ENCODE peak calls at places on chromosome 7, in nine cellular contexts. M is kidney; Q is MCF 10A; I is activated naive CD8-positive, alpha-beta T cell treated with anti-CD3 and anti-CD28 coated beads, Interleukin-2, amount 50 U/mL, for 24 hours; Z is left ventricle myocardium superior; B is astrocyte of the spinal cord; H is mucosa of gallbladder; Y is stimulated activated naive CD8-positive, alpha-beta T cell treated with anti-CD3 and anti-CD28 coated beads, Interleukin-15, Interleukin-2, amounts not matched to agents 100 U/mL and 50 U/mL, for 24 hours; R is epithelial cell of esophagus. K is an unnamed sample.
A peak's percentile ranks its signal among the peaks of the same experiment; 100 is the strongest.

GRCh38 chr7:48045205-48045765 is 9.9 kb downstream of the C7orf57 start:
- DNase-seq in M (peak; percentile 54), Q (no peak), I (no peak), Z (no peak), B (no peak), H (no peak), Y (no peak), R (no peak), K (no peak)

GRCh38 chr7:99122762-99123161 is 21.1 kb downstream of the SMURF1 start:
- DNase-seq in M (no peak), Q (no peak), I (no peak), Z (no peak), B (no peak), H (no peak), Y (no peak), R (no peak), K (no peak)

GRCh38 chr7:115635367-115635766 is 395.2 kb downstream of the TFEC start:
- DNase-seq in M (no peak), Q (no peak), I (no peak), Z (no peak), B (no peak), H (no peak), Y (no peak), R (peak; percentile 51), K (peak; percentile 47)

GRCh38 chr7:130369110-130369711 is 11.1 kb upstream of the CPA1 start:
- DNase-seq in M (no peak), Q (peak; percentile 36), I (no peak), Z (no peak), B (no peak), H (no peak), Y (no peak), R (peak; percentile 39), K (peak; percentile 47)

GRCh38 chr7:94041529-94041928 is 37.4 kb upstream of the BET1 start:
- DNase-seq in M (no peak), Q (peak; percentile 47), I (no peak), Z (no peak), B (peak; percentile 54), H (no peak), Y (no peak), R (peak; percentile 37), K (peak; percentile 46)

GRCh38 chr7:798921-799470 is 33.3 kb upstream of the SUN1 start:
- DNase-seq in M (peak; percentile 49), Q (no peak), I (no peak), Z (no peak), B (no peak), H (no peak), Y (no peak), R (no peak), K (no peak)

GRCh38 chr7:94584113-94584512 is 71.8 kb downstream of the SGCE start:
- DNase-seq in M (no peak), Q (peak; percentile 57), I (no peak), Z (no peak), B (peak; percentile 24), H (peak; percentile 66), Y (no peak), R (no peak), K (peak; percentile 20)

GRCh38 chr7:99292127-99292526 is 19.5 kb downstream of the MYH16 start:
- DNase-seq in M (no peak), Q (no peak), I (no peak), Z (no peak), B (no peak), H (no peak), Y (no peak), R (no peak), K (no peak)

GRCh38 chr7:6446977-6447588 is 671 bp downstream of the DAGLB start:
- DNase-seq in M (peak; percentile 84), Q (peak; percentile 96), I (peak; percentile 48), Z (peak; percentile 71), B (peak; percentile 79), H (peak; percentile 70), Y (peak; percentile 46), R (peak; percentile 95), K (peak; percentile 91)

GRCh38 chr7:154385214-154385613 is 333.0 kb downstream of the DPP6 start:
- DNase-seq in M (no peak), Q (no peak), I (no peak), Z (no peak), B (no peak), H (no peak), Y (no peak), R (no peak), K (no peak)

GRCh38 chr7:27727058-27727457 is 12.9 kb upstream of the TAX1BP1 start:
- DNase-seq in M (no peak), Q (no peak), I (no peak), Z (no peak), B (no peak), H (no peak), Y (no peak), R (no peak), K (no peak)

GRCh38 chr7:98878365-98879197 is at the start of gene TRRAP:
- DNase-seq in M (peak; percentile 91), Q (peak; percentile 64), I (peak; percentile 81), Z (peak; percentile 88), B (peak; percentile 70), H (peak; percentile 69), Y (peak; percentile 83), R (peak; percentile 71), K (peak; percentile 23)

GRCh38 chr7:106064836-106065559 is 47.1 kb downstream of the SYPL1 start:
- DNase-seq in M (peak; percentile 94), Q (peak; percentile 99), I (no peak), Z (peak; percentile 86), B (peak; percentile 93), H (peak; percentile 90), Y (no peak), R (peak; percentile 99), K (peak; percentile 100)

GRCh38 chr7:26346611-26347200 is 55.0 kb downstream of the SNX10 start:
- DNase-seq in M (peak; percentile 92), Q (peak; percentile 80), I (no peak), Z (no peak), B (no peak), H (no peak), Y (no peak), R (peak; percentile 97), K (peak; percentile 96)

GRCh38 chr7:27885652-27886051 is 145.7 kb downstream of the TAX1BP1 start:
- DNase-seq in M (no peak), Q (no peak), I (no peak), Z (no peak), B (no peak), H (no peak), Y (no peak), R (no peak), K (no peak)

GRCh38 chr7:144936314-144936713 is 100.5 kb upstream of the TPK1 start:
- DNase-seq in M (no peak), Q (peak; percentile 31), I (no peak), Z (no peak), B (no peak), H (no peak), Y (no peak), R (peak; percentile 14), K (no peak)

GRCh38 chr7:120806669-120807068 is 51.3 kb downstream of the TSPAN12 start:
- DNase-seq in M (no peak), Q (no peak), I (no peak), Z (no peak), B (peak; percentile 25), H (no peak), Y (no peak), R (peak; percentile 66), K (peak; percentile 48)

GRCh38 chr7:7771452-7771851 is 53.0 kb upstream of the RPA3 start:
- DNase-seq in M (no peak), Q (no peak), I (no peak), Z (no peak), B (no peak), H (no peak), Y (no peak), R (no peak), K (no peak)

GRCh38 chr7:33191326-33191725 is 62.0 kb downstream of the BBS9 start:
- DNase-seq in M (no peak), Q (peak; percentile 35), I (no peak), Z (no peak), B (no peak), H (no peak), Y (no peak), R (peak; percentile 11), K (peak; percentile 7)

GRCh38 chr7:23093546-23093945 is 12.0 kb upstream of the KLHL7 start:
- DNase-seq in M (no peak), Q (peak; percentile 21), I (no peak), Z (no peak), B (peak; percentile 43), H (no peak), Y (no peak), R (peak; percentile 74), K (peak; percentile 84)

GRCh38 chr7:2478800-2479199 is 2.6 kb upstream of the GRIFIN start:
- DNase-seq in M (peak; percentile 75), Q (no peak), I (no peak), Z (peak; percentile 53), B (no peak), H (no peak), Y (no peak), R (no peak), K (no peak)

GRCh38 chr7:108380527-108380926 is 75.7 kb downstream of the NRCAM start:
- DNase-seq in M (no peak), Q (no peak), I (no peak), Z (no peak), B (no peak), H (no peak), Y (no peak), R (peak; percentile 20), K (peak; percentile 39)

GRCh38 chr7:157355784-157356511 is 19.1 kb downstream of the DNAJB6 start:
- DNase-seq in M (no peak), Q (peak; percentile 44), I (no peak), Z (peak; percentile 59), B (peak; percentile 24), H (no peak), Y (no peak), R (peak; percentile 93), K (peak; percentile 84)

GRCh38 chr7:147406521-147407115 is 1183.9 kb upstream of the C7orf33 start:
- DNase-seq in M (no peak), Q (no peak), I (no peak), Z (no peak), B (peak; percentile 5), H (no peak), Y (no peak), R (no peak), K (no peak)

GRCh38 chr7:17986826-17987225 is 40.8 kb downstream of the PRPS1L1 start:
- DNase-seq in M (no peak), Q (peak; percentile 49), I (no peak), Z (no peak), B (peak; percentile 79), H (no peak), Y (no peak), R (peak; percentile 46), K (peak; percentile 74)

GRCh38 chr7:75920431-75921161 is 5.6 kb downstream of the POR start:
- DNase-seq in M (peak; percentile 15), Q (no peak), I (peak; percentile 18), Z (no peak), B (no peak), H (peak; percentile 21), Y (peak; percentile 19), R (no peak), K (no peak)

GRCh38 chr7:107982918-107983389 is 20.0 kb downstream of the LAMB1 start:
- DNase-seq in M (no peak), Q (no peak), I (no peak), Z (no peak), B (peak; percentile 24), H (no peak), Y (no peak), R (no peak), K (peak; percentile 8)

GRCh38 chr7:107638594-107638993 is 22.0 kb upstream of the SLC26A4 start:
- DNase-seq in M (no peak), Q (no peak), I (no peak), Z (no peak), B (no peak), H (no peak), Y (no peak), R (no peak), K (no peak)

GRCh38 chr7:143416565-143417149 is 8.0 kb upstream of the EPHA1 start:
- DNase-seq in M (no peak), Q (peak; percentile 75), I (no peak), Z (no peak), B (peak; percentile 59), H (no peak), Y (no peak), R (peak; percentile 74), K (peak; percentile 65)

K was measured in bronchial epithelial cell.